ENCODE peak calls at places on chromosomes 12 and 14, in nine cellular contexts. Q, J, X, D, I, H, S, V and B are unnamed samples.

GRCh38 chr14:104138098-104138890 is at the start of gene KIF26A:
- DNase-seq in H (no peak), V (no peak), D (no peak), I (no peak), Q (no peak), S (no peak), J (peak), X (no peak), B (no peak)

GRCh38 chr12:46043972-46044520 is 53.7 kb upstream of the SCAF11 start:
- DNase-seq in Q (no peak), D (no peak), V (no peak), H (no peak), J (no peak), S (no peak), I (no peak), X (no peak), B (no peak)

GRCh38 chr12:64560395-64561301 is 49.6 kb upstream of the RASSF3 start:
- DNase-seq in H (peak), Q (no peak), V (peak), X (peak), J (no peak), I (peak), D (peak), S (no peak), B (peak)

GRCh38 chr14:91980157-91980556 is 32.7 kb upstream of the FBLN5 start:
- DNase-seq in D (no peak), V (no peak), H (peak), X (peak), I (peak), S (peak), Q (no peak), J (no peak), B (peak)

GRCh38 chr14:100711493-100711892 is 15.2 kb upstream of the DLK1 start:
- DNase-seq in I (no peak), D (no peak), X (no peak), J (no peak), V (no peak), S (no peak), Q (no peak), H (no peak), B (no peak)

GRCh38 chr12:54603173-54603814 is 14.8 kb upstream of the PPP1R1A start:
- DNase-seq in Q (peak), I (peak), X (peak), V (peak), D (peak), S (peak), H (peak), J (peak), B (no peak)

GRCh38 chr12:3598896-3599295 is 107.9 kb downstream of the PRMT8 start:
- DNase-seq in X (no peak), D (no peak), S (no peak), V (no peak), H (no peak), I (no peak), J (no peak), Q (no peak), B (no peak)

GRCh38 chr12:55937956-55938355 is 7.0 kb downstream of the DGKA start:
- DNase-seq in X (peak), H (no peak), S (no peak), J (no peak), D (no peak), V (no peak), I (no peak), Q (no peak), B (no peak)

GRCh38 chr14:70698288-70698687 is 56.6 kb downstream of the TTC9 start:
- DNase-seq in I (no peak), V (no peak), J (no peak), D (no peak), S (no peak), H (peak), Q (no peak), X (peak), B (no peak)

GRCh38 chr12:26130728-26131127 is 5.9 kb upstream of the BHLHE41 start:
- DNase-seq in J (no peak), S (no peak), X (no peak), I (no peak), D (no peak), Q (no peak), H (peak), V (no peak), B (no peak)

GRCh38 chr12:81077329-81077685 is 572 bp upstream of the ACSS3 start:
- DNase-seq in X (peak), D (peak), H (no peak), I (no peak), J (no peak), Q (peak), V (no peak), S (no peak), B (no peak)

GRCh38 chr14:90487031-90487430 is 90.2 kb downstream of the CALM1 start:
- DNase-seq in S (no peak), I (no peak), X (peak), H (no peak), Q (no peak), V (no peak), J (no peak), D (peak), B (no peak)

GRCh38 chr12:27003421-27004311 is 10.5 kb downstream of the TM7SF3 start:
- DNase-seq in X (no peak), V (no peak), H (no peak), Q (no peak), J (no peak), I (no peak), S (no peak), D (peak), B (no peak)

GRCh38 chr12:66952668-66953067 is 273.8 kb upstream of the GRIP1 start:
- DNase-seq in X (no peak), S (no peak), H (no peak), D (no peak), V (no peak), I (no peak), J (no peak), Q (no peak), B (no peak)

GRCh38 chr12:62848418-62848817 is 86.5 kb downstream of the PPM1H start:
- DNase-seq in D (no peak), V (peak), Q (no peak), X (peak), H (no peak), I (no peak), J (no peak), S (peak), B (no peak)

GRCh38 chr12:57592551-57593165 is 1.7 kb downstream of the PIP4K2C start:
- DNase-seq in J (no peak), H (no peak), D (no peak), V (no peak), I (no peak), S (no peak), Q (no peak), X (peak), B (no peak)

GRCh38 chr12:106303202-106303820 is 778 bp downstream of the TCP11L2 start:
- DNase-seq in S (peak), X (peak), J (peak), V (peak), H (peak), I (peak), D (peak), Q (peak), B (peak)

GRCh38 chr12:98425859-98426258 is 89.5 kb upstream of the TMPO start:
- DNase-seq in J (no peak), I (no peak), Q (no peak), V (no peak), S (no peak), H (no peak), D (no peak), X (no peak), B (no peak)

GRCh38 chr12:112347521-112347920 is 34.7 kb downstream of the HECTD4 start:
- DNase-seq in I (no peak), X (peak), J (no peak), V (no peak), S (peak), H (no peak), D (no peak), Q (no peak), B (no peak)

GRCh38 chr14:75559451-75560187 is 18.8 kb upstream of the FLVCR2 start:
- DNase-seq in H (peak), X (peak), V (peak), Q (no peak), D (no peak), J (peak), S (peak), I (peak), B (no peak)

GRCh38 chr14:24150567-24150966 is 3.3 kb downstream of the RNF31 start:
- DNase-seq in H (no peak), V (no peak), D (no peak), X (no peak), I (no peak), J (no peak), Q (no peak), S (no peak), B (no peak)

GRCh38 chr12:70711831-70712230 is 74.6 kb upstream of the PTPRB start:
- DNase-seq in S (no peak), H (no peak), D (no peak), Q (no peak), J (no peak), V (no peak), X (no peak), I (no peak), B (no peak)